ENCODE peak calls at places on chromosomes 11 and 22, in seven cellular contexts. One of them, this sample, is unnamed.

GRCh38 chr11:68651208-68651984 is 32.9 kb upstream of the GAL start:
- DNase-seq in lower leg skin: no peak
- DNase-seq in heart left ventricle: no peak
- DNase-seq in PC-9: no peak
- DNase-seq in HCT116: no peak
- DNase-seq in RWPE2: no peak
- DNase-seq in progenitor cell of endocrine pancreas: no peak
- DNase-seq in this sample: no peak

GRCh38 chr11:85530596-85530995 is 96.5 kb downstream of the DLG2 start:
- DNase-seq in lower leg skin: no peak
- DNase-seq in heart left ventricle: no peak
- DNase-seq in PC-9: no peak
- DNase-seq in HCT116: no peak
- DNase-seq in RWPE2: no peak
- DNase-seq in progenitor cell of endocrine pancreas: no peak
- DNase-seq in this sample: no peak

GRCh38 chr22:27651486-27651885 is 150.1 kb downstream of the MN1 start:
- DNase-seq in lower leg skin: no peak
- DNase-seq in heart left ventricle: peak; percentile 58
- DNase-seq in PC-9: no peak
- DNase-seq in HCT116: no peak
- DNase-seq in RWPE2: no peak
- DNase-seq in progenitor cell of endocrine pancreas: no peak
- DNase-seq in this sample: no peak

GRCh38 chr22:47380692-47381091 is 618.2 kb downstream of the TBC1D22A start:
- DNase-seq in lower leg skin: peak; percentile 66
- DNase-seq in heart left ventricle: no peak
- DNase-seq in PC-9: no peak
- DNase-seq in HCT116: no peak
- DNase-seq in RWPE2: peak; percentile 14
- DNase-seq in progenitor cell of endocrine pancreas: no peak
- DNase-seq in this sample: no peak

GRCh38 chr22:30015229-30015797 is 65.0 kb upstream of the HORMAD2 start:
- DNase-seq in lower leg skin: no peak
- DNase-seq in heart left ventricle: no peak
- DNase-seq in PC-9: no peak
- DNase-seq in HCT116: no peak
- DNase-seq in RWPE2: no peak
- DNase-seq in progenitor cell of endocrine pancreas: no peak
- DNase-seq in this sample: no peak

GRCh38 chr11:86069408-86070086 is 663 bp upstream of the PICALM start:
- DNase-seq in lower leg skin: no peak
- DNase-seq in heart left ventricle: peak; percentile 71
- DNase-seq in PC-9: peak; percentile 48
- DNase-seq in HCT116: peak; percentile 54
- DNase-seq in RWPE2: peak; percentile 49
- DNase-seq in progenitor cell of endocrine pancreas: no peak
- DNase-seq in this sample: peak; percentile 55

GRCh38 chr11:15651782-15652181 is 537.1 kb downstream of the INSC start:
- DNase-seq in lower leg skin: no peak
- DNase-seq in heart left ventricle: no peak
- DNase-seq in PC-9: no peak
- DNase-seq in HCT116: no peak
- DNase-seq in RWPE2: no peak
- DNase-seq in progenitor cell of endocrine pancreas: no peak
- DNase-seq in this sample: no peak

GRCh38 chr11:125890447-125891100 is 3.1 kb downstream of the HYLS1 start:
- DNase-seq in lower leg skin: no peak
- DNase-seq in heart left ventricle: no peak
- DNase-seq in PC-9: no peak
- DNase-seq in HCT116: no peak
- DNase-seq in RWPE2: no peak
- DNase-seq in progenitor cell of endocrine pancreas: no peak
- DNase-seq in this sample: no peak

GRCh38 chr11:48141475-48142100 is 75.0 kb upstream of the OR4B1 start:
- DNase-seq in lower leg skin: peak; percentile 39
- DNase-seq in heart left ventricle: no peak
- DNase-seq in PC-9: peak; percentile 15
- DNase-seq in HCT116: no peak
- DNase-seq in RWPE2: no peak
- DNase-seq in progenitor cell of endocrine pancreas: no peak
- DNase-seq in this sample: no peak

GRCh38 chr11:3155216-3155615 is 9.9 kb downstream of the OSBPL5 start:
- DNase-seq in lower leg skin: no peak
- DNase-seq in heart left ventricle: no peak
- DNase-seq in PC-9: no peak
- DNase-seq in HCT116: no peak
- DNase-seq in RWPE2: no peak
- DNase-seq in progenitor cell of endocrine pancreas: no peak
- DNase-seq in this sample: no peak

GRCh38 chr11:84583106-84583505 is 1044.0 kb downstream of the DLG2 start:
- DNase-seq in lower leg skin: no peak
- DNase-seq in heart left ventricle: no peak
- DNase-seq in PC-9: no peak
- DNase-seq in HCT116: no peak
- DNase-seq in RWPE2: no peak
- DNase-seq in progenitor cell of endocrine pancreas: no peak
- DNase-seq in this sample: no peak

GRCh38 chr11:68780829-68781228 is 29.5 kb upstream of the TESMIN start:
- DNase-seq in lower leg skin: no peak
- DNase-seq in heart left ventricle: peak; percentile 62
- DNase-seq in PC-9: peak; percentile 11
- DNase-seq in HCT116: peak; percentile 4
- DNase-seq in RWPE2: no peak
- DNase-seq in progenitor cell of endocrine pancreas: no peak
- DNase-seq in this sample: peak; percentile 15

GRCh38 chr11:36091256-36091811 is 147.5 kb downstream of the LDLRAD3 start:
- DNase-seq in lower leg skin: no peak
- DNase-seq in heart left ventricle: no peak
- DNase-seq in PC-9: no peak
- DNase-seq in HCT116: no peak
- DNase-seq in RWPE2: no peak
- DNase-seq in progenitor cell of endocrine pancreas: no peak
- DNase-seq in this sample: no peak

GRCh38 chr22:20503816-20504215 is 3.6 kb upstream of the MED15 start:
- DNase-seq in lower leg skin: no peak
- DNase-seq in heart left ventricle: no peak
- DNase-seq in PC-9: peak; percentile 54
- DNase-seq in HCT116: no peak
- DNase-seq in RWPE2: no peak
- DNase-seq in progenitor cell of endocrine pancreas: no peak
- DNase-seq in this sample: no peak

GRCh38 chr22:23385301-23386244 is 194.5 kb downstream of the IGLL1 start:
- DNase-seq in lower leg skin: peak; percentile 97
- DNase-seq in heart left ventricle: peak; percentile 68
- DNase-seq in PC-9: peak; percentile 75
- DNase-seq in HCT116: peak; percentile 61
- DNase-seq in RWPE2: peak; percentile 66
- DNase-seq in progenitor cell of endocrine pancreas: peak; percentile 86
- DNase-seq in this sample: peak; percentile 88

GRCh38 chr22:44584256-44584902 is 86.3 kb upstream of the RTL6 start:
- DNase-seq in lower leg skin: peak; percentile 45
- DNase-seq in heart left ventricle: peak; percentile 6
- DNase-seq in PC-9: peak; percentile 19
- DNase-seq in HCT116: no peak
- DNase-seq in RWPE2: peak; percentile 34
- DNase-seq in progenitor cell of endocrine pancreas: no peak
- DNase-seq in this sample: no peak

GRCh38 chr11:102513869-102514268 is 16.7 kb downstream of the MMP7 start:
- DNase-seq in lower leg skin: no peak
- DNase-seq in heart left ventricle: no peak
- DNase-seq in PC-9: no peak
- DNase-seq in HCT116: no peak
- DNase-seq in RWPE2: no peak
- DNase-seq in progenitor cell of endocrine pancreas: no peak
- DNase-seq in this sample: no peak

GRCh38 chr11:93476796-93477195 is 66.4 kb downstream of the SMCO4 start:
- DNase-seq in lower leg skin: no peak
- DNase-seq in heart left ventricle: no peak
- DNase-seq in PC-9: no peak
- DNase-seq in HCT116: no peak
- DNase-seq in RWPE2: no peak
- DNase-seq in progenitor cell of endocrine pancreas: no peak
- DNase-seq in this sample: peak; percentile 5

GRCh38 chr11:1826552-1827094 is 8.2 kb upstream of the SYT8 start:
- DNase-seq in lower leg skin: peak; percentile 84
- DNase-seq in heart left ventricle: no peak
- DNase-seq in PC-9: peak; percentile 49
- DNase-seq in HCT116: no peak
- DNase-seq in RWPE2: no peak
- DNase-seq in progenitor cell of endocrine pancreas: no peak
- DNase-seq in this sample: peak; percentile 75
- TF ChIP-seq CTCF in lower leg skin: no peak
- TF ChIP-seq CTCF in heart left ventricle: no peak
- TF ChIP-seq CTCF in PC-9: peak; percentile 36
- TF ChIP-seq CTCF in HCT116: no peak
- TF ChIP-seq CTCF in RWPE2: no peak
- TF ChIP-seq CTCF in progenitor cell of endocrine pancreas: no peak
- TF ChIP-seq CTCF in this sample: peak; percentile 35

GRCh38 chr11:129209891-129210830 is 18.0 kb upstream of the ARHGAP32 start:
- DNase-seq in lower leg skin: no peak
- DNase-seq in heart left ventricle: no peak
- DNase-seq in PC-9: no peak
- DNase-seq in HCT116: no peak
- DNase-seq in RWPE2: no peak
- DNase-seq in progenitor cell of endocrine pancreas: no peak
- DNase-seq in this sample: no peak

GRCh38 chr11:129208863-129209262 is 16.7 kb upstream of the ARHGAP32 start:
- DNase-seq in lower leg skin: no peak
- DNase-seq in heart left ventricle: no peak
- DNase-seq in PC-9: no peak
- DNase-seq in HCT116: no peak
- DNase-seq in RWPE2: no peak
- DNase-seq in progenitor cell of endocrine pancreas: no peak
- DNase-seq in this sample: no peak

GRCh38 chr11:129211397-129211796 is 19.3 kb upstream of the ARHGAP32 start:
- DNase-seq in lower leg skin: no peak
- DNase-seq in heart left ventricle: no peak
- DNase-seq in PC-9: no peak
- DNase-seq in HCT116: no peak
- DNase-seq in RWPE2: no peak
- DNase-seq in progenitor cell of endocrine pancreas: no peak
- DNase-seq in this sample: no peak

GRCh38 chr11:129213261-129213660 is 21.1 kb upstream of the ARHGAP32 start:
- DNase-seq in lower leg skin: no peak
- DNase-seq in heart left ventricle: no peak
- DNase-seq in PC-9: no peak
- DNase-seq in HCT116: no peak
- DNase-seq in RWPE2: no peak
- DNase-seq in progenitor cell of endocrine pancreas: no peak
- DNase-seq in this sample: no peak

GRCh38 chr11:129210831-129211181 is 18.7 kb upstream of the ARHGAP32 start:
- DNase-seq in lower leg skin: no peak
- DNase-seq in heart left ventricle: no peak
- DNase-seq in PC-9: no peak
- DNase-seq in HCT116: no peak
- DNase-seq in RWPE2: no peak
- DNase-seq in progenitor cell of endocrine pancreas: no peak
- DNase-seq in this sample: no peak
- TF ChIP-seq CTCF in lower leg skin: no peak
- TF ChIP-seq CTCF in heart left ventricle: no peak
- TF ChIP-seq CTCF in PC-9: no peak
- TF ChIP-seq CTCF in HCT116: no peak
- TF ChIP-seq CTCF in RWPE2: no peak
- TF ChIP-seq CTCF in progenitor cell of endocrine pancreas: no peak
- TF ChIP-seq CTCF in this sample: no peak

DNA sequence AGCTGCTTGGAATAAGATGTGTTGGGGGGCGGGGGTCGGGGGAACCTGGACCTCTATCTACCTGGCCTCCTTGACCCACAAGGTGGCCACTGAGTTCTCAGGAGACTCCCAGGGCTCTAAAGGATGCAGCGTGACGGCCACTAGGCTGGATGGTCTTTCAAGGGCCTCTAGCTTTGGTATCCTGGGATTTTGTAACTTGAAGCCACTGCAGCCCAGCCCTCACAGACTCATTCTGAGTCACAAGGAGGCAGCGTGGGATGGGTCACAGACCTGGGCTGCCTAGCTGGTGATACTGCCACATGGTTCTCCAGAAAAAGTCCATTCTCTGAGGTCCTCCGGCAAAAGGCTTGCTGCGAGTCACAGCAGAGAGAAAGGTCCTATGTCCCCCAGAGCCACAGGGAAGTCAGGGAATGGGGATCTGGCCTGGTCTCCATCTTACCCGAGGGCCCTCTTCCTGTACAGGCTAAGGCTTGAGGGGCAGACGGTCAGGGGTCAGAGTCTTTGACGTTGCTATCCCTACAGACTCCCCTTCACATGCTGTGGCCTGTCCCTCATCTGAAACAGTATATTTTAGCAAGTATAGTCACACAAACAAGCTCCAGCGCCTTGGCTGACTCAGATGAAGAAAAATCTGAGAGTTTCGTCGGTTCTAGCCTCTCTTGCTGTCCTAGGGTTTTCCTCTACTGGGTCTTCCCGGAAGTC is 52.4 kb downstream of the KCNC1 start:
- DNase-seq in lower leg skin: no peak
- DNase-seq in heart left ventricle: no peak
- DNase-seq in PC-9: peak; percentile 47
- DNase-seq in HCT116: peak; percentile 57
- DNase-seq in RWPE2: no peak
- DNase-seq in progenitor cell of endocrine pancreas: no peak
- DNase-seq in this sample: peak; percentile 17
- TF ChIP-seq CTCF in lower leg skin: no peak
- TF ChIP-seq CTCF in heart left ventricle: no peak
- TF ChIP-seq CTCF in PC-9: no peak
- TF ChIP-seq CTCF in HCT116: no peak
- TF ChIP-seq CTCF in RWPE2: no peak
- TF ChIP-seq CTCF in progenitor cell of endocrine pancreas: no peak
- TF ChIP-seq CTCF in this sample: no peak

GRCh38 chr11:76916712-76917111 is 56.0 kb downstream of the ACER3 start:
- DNase-seq in lower leg skin: no peak
- DNase-seq in heart left ventricle: no peak
- DNase-seq in PC-9: no peak
- DNase-seq in HCT116: no peak
- DNase-seq in RWPE2: no peak
- DNase-seq in progenitor cell of endocrine pancreas: no peak
- DNase-seq in this sample: no peak

GRCh38 chr11:76919887-76920746 is 59.4 kb downstream of the ACER3 start:
- DNase-seq in lower leg skin: peak; percentile 91
- DNase-seq in heart left ventricle: peak; percentile 68
- DNase-seq in PC-9: peak; percentile 67
- DNase-seq in HCT116: peak; percentile 60
- DNase-seq in RWPE2: no peak
- DNase-seq in progenitor cell of endocrine pancreas: peak; percentile 46
- DNase-seq in this sample: peak; percentile 82

GRCh38 chr11:76919467-76919866 is 58.7 kb downstream of the ACER3 start:
- DNase-seq in lower leg skin: no peak
- DNase-seq in heart left ventricle: no peak
- DNase-seq in PC-9: no peak
- DNase-seq in HCT116: no peak
- DNase-seq in RWPE2: no peak
- DNase-seq in progenitor cell of endocrine pancreas: no peak
- DNase-seq in this sample: no peak

DNA sequence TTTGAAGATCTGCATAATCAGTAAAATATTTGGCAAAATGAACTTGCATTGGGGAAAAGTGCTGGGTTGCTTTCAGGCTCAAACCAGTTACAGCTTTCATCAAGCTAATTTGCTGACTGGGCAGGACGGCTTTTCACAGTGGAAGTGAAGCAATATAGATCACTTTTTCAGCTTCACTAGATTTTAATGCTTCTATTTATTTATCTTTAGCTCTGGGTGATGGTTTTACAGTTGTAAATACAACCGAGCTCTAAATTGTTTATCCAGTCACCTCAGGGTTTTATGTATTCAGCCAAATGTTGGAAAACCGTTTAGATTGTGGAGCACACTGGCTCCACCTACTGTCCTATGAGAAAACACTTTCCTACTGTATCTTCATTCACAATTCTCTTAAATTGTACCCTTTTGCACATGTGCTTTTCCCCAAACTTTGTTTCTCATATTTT is 58.2 kb downstream of the ACER3 start:
- DNase-seq in lower leg skin: no peak
- DNase-seq in heart left ventricle: no peak
- DNase-seq in PC-9: peak; percentile 10
- DNase-seq in HCT116: peak; percentile 44
- DNase-seq in RWPE2: no peak
- DNase-seq in progenitor cell of endocrine pancreas: no peak
- DNase-seq in this sample: peak; percentile 5
- TF ChIP-seq CTCF in lower leg skin: peak; percentile 44
- TF ChIP-seq CTCF in heart left ventricle: peak; percentile 70
- TF ChIP-seq CTCF in PC-9: peak; percentile 85
- TF ChIP-seq CTCF in HCT116: peak; percentile 93
- TF ChIP-seq CTCF in RWPE2: peak; percentile 57
- TF ChIP-seq CTCF in progenitor cell of endocrine pancreas: peak; percentile 74
- TF ChIP-seq CTCF in this sample: peak; percentile 64

This sample was measured in Calu3.